ENCODE peak calls at places on chromosomes 1 and 21, in eight cellular contexts. One of them, this sample, is unnamed.
A peak's percentile ranks its signal among the peaks of the same experiment; 100 is the strongest.

GRCh38 chr1:20029178-20029912 is 40.6 kb upstream of the PLA2G5 start:
- DNase-seq in stomach: no peak
- DNase-seq in heart left ventricle: peak; percentile 46
- DNase-seq in CD8-positive, alpha-beta T cell: no peak
- DNase-seq in heart right ventricle: peak; percentile 56
- DNase-seq in fibroblast of lung: no peak
- DNase-seq in A549: no peak
- DNase-seq in PC-9: no peak
- DNase-seq in this sample: no peak

GRCh38 chr1:78911956-78912880 is 94.3 kb downstream of the ADGRL4 start:
- DNase-seq in stomach: no peak
- DNase-seq in heart left ventricle: no peak
- DNase-seq in CD8-positive, alpha-beta T cell: no peak
- DNase-seq in heart right ventricle: no peak
- DNase-seq in fibroblast of lung: peak; percentile 50
- DNase-seq in A549: no peak
- DNase-seq in PC-9: no peak
- DNase-seq in this sample: no peak

GRCh38 chr1:231550448-231550781 is 21.9 kb downstream of the TSNAX start:
- DNase-seq in stomach: no peak
- DNase-seq in heart left ventricle: no peak
- DNase-seq in CD8-positive, alpha-beta T cell: peak; percentile 19
- DNase-seq in heart right ventricle: no peak
- DNase-seq in fibroblast of lung: no peak
- DNase-seq in A549: peak; percentile 57
- DNase-seq in PC-9: no peak
- DNase-seq in this sample: no peak

GRCh38 chr1:11753555-11754208 is 8.3 kb upstream of the C1orf167 start:
- DNase-seq in stomach: no peak
- DNase-seq in heart left ventricle: no peak
- DNase-seq in CD8-positive, alpha-beta T cell: no peak
- DNase-seq in heart right ventricle: no peak
- DNase-seq in fibroblast of lung: no peak
- DNase-seq in A549: no peak
- DNase-seq in PC-9: no peak
- DNase-seq in this sample: no peak

GRCh38 chr21:27759091-27759659 is 792.3 kb upstream of the ADAMTS5 start:
- DNase-seq in stomach: no peak
- DNase-seq in heart left ventricle: peak; percentile 43
- DNase-seq in CD8-positive, alpha-beta T cell: no peak
- DNase-seq in heart right ventricle: peak; percentile 18
- DNase-seq in fibroblast of lung: no peak
- DNase-seq in A549: no peak
- DNase-seq in PC-9: no peak
- DNase-seq in this sample: peak; percentile 63

GRCh38 chr21:32457360-32457840 is 44.9 kb downstream of the EVA1C start:
- DNase-seq in stomach: peak; percentile 72
- DNase-seq in heart left ventricle: peak; percentile 61
- DNase-seq in CD8-positive, alpha-beta T cell: no peak
- DNase-seq in heart right ventricle: peak; percentile 52
- DNase-seq in fibroblast of lung: peak; percentile 43
- DNase-seq in A549: peak; percentile 74
- DNase-seq in PC-9: peak; percentile 50
- DNase-seq in this sample: peak; percentile 65

GRCh38 chr1:77370588-77371306 is 88.9 kb downstream of the AK5 start:
- DNase-seq in stomach: no peak
- DNase-seq in heart left ventricle: no peak
- DNase-seq in CD8-positive, alpha-beta T cell: no peak
- DNase-seq in heart right ventricle: no peak
- DNase-seq in fibroblast of lung: peak; percentile 93
- DNase-seq in A549: no peak
- DNase-seq in PC-9: no peak
- DNase-seq in this sample: no peak

GRCh38 chr1:29802181-29803068 is 566.1 kb downstream of the PTPRU start:
- DNase-seq in stomach: peak; percentile 15
- DNase-seq in heart left ventricle: no peak
- DNase-seq in CD8-positive, alpha-beta T cell: no peak
- DNase-seq in heart right ventricle: no peak
- DNase-seq in fibroblast of lung: no peak
- DNase-seq in A549: no peak
- DNase-seq in PC-9: no peak
- DNase-seq in this sample: no peak

GRCh38 chr1:41341756-41342562 is 19.3 kb upstream of the FOXO6 start:
- DNase-seq in stomach: peak; percentile 67
- DNase-seq in heart left ventricle: peak; percentile 18
- DNase-seq in CD8-positive, alpha-beta T cell: no peak
- DNase-seq in heart right ventricle: no peak
- DNase-seq in fibroblast of lung: no peak
- DNase-seq in A549: no peak
- DNase-seq in PC-9: peak; percentile 85
- DNase-seq in this sample: peak; percentile 35

GRCh38 chr1:64745181-64745985 is 508 bp downstream of the RAVER2 start:
- DNase-seq in stomach: peak; percentile 35
- DNase-seq in heart left ventricle: no peak
- DNase-seq in CD8-positive, alpha-beta T cell: no peak
- DNase-seq in heart right ventricle: peak; percentile 21
- DNase-seq in fibroblast of lung: peak; percentile 59
- DNase-seq in A549: peak; percentile 37
- DNase-seq in PC-9: no peak
- DNase-seq in this sample: peak; percentile 18

GRCh38 chr21:34255073-34255472 is 108.7 kb upstream of the KCNE2 start:
- DNase-seq in stomach: no peak
- DNase-seq in heart left ventricle: no peak
- DNase-seq in CD8-positive, alpha-beta T cell: no peak
- DNase-seq in heart right ventricle: no peak
- DNase-seq in fibroblast of lung: no peak
- DNase-seq in A549: no peak
- DNase-seq in PC-9: no peak
- DNase-seq in this sample: no peak

GRCh38 chr1:20530261-20530660 is 22.1 kb upstream of the FAM43B start:
- DNase-seq in stomach: no peak
- DNase-seq in heart left ventricle: no peak
- DNase-seq in CD8-positive, alpha-beta T cell: no peak
- DNase-seq in heart right ventricle: no peak
- DNase-seq in fibroblast of lung: no peak
- DNase-seq in A549: no peak
- DNase-seq in PC-9: no peak
- DNase-seq in this sample: no peak

GRCh38 chr1:20678599-20678998 is 17.4 kb upstream of the DDOST start:
- DNase-seq in stomach: no peak
- DNase-seq in heart left ventricle: no peak
- DNase-seq in CD8-positive, alpha-beta T cell: no peak
- DNase-seq in heart right ventricle: no peak
- DNase-seq in fibroblast of lung: no peak
- DNase-seq in A549: no peak
- DNase-seq in PC-9: no peak
- DNase-seq in this sample: no peak

GRCh38 chr1:97137862-97138514 is 416.4 kb downstream of the PTBP2 start:
- DNase-seq in stomach: no peak
- DNase-seq in heart left ventricle: peak; percentile 29
- DNase-seq in CD8-positive, alpha-beta T cell: no peak
- DNase-seq in heart right ventricle: peak; percentile 63
- DNase-seq in fibroblast of lung: peak; percentile 84
- DNase-seq in A549: peak; percentile 66
- DNase-seq in PC-9: no peak
- DNase-seq in this sample: no peak

GRCh38 chr1:36231191-36231590 is 6.9 kb downstream of the THRAP3 start:
- DNase-seq in stomach: no peak
- DNase-seq in heart left ventricle: no peak
- DNase-seq in CD8-positive, alpha-beta T cell: no peak
- DNase-seq in heart right ventricle: no peak
- DNase-seq in fibroblast of lung: no peak
- DNase-seq in A549: no peak
- DNase-seq in PC-9: no peak
- DNase-seq in this sample: no peak

GRCh38 chr21:33762798-33763572 is 120.7 kb downstream of the ITSN1 start:
- DNase-seq in stomach: no peak
- DNase-seq in heart left ventricle: no peak
- DNase-seq in CD8-positive, alpha-beta T cell: no peak
- DNase-seq in heart right ventricle: no peak
- DNase-seq in fibroblast of lung: no peak
- DNase-seq in A549: no peak
- DNase-seq in PC-9: peak; percentile 81
- DNase-seq in this sample: no peak

GRCh38 chr1:74652711-74653131 is 20.9 kb downstream of the ERICH3 start:
- DNase-seq in stomach: no peak
- DNase-seq in heart left ventricle: no peak
- DNase-seq in CD8-positive, alpha-beta T cell: no peak
- DNase-seq in heart right ventricle: no peak
- DNase-seq in fibroblast of lung: peak; percentile 0
- DNase-seq in A549: no peak
- DNase-seq in PC-9: peak; percentile 98
- DNase-seq in this sample: no peak

GRCh38 chr21:32461503-32461902 is 49.0 kb downstream of the EVA1C start:
- DNase-seq in stomach: no peak
- DNase-seq in heart left ventricle: no peak
- DNase-seq in CD8-positive, alpha-beta T cell: no peak
- DNase-seq in heart right ventricle: no peak
- DNase-seq in fibroblast of lung: no peak
- DNase-seq in A549: no peak
- DNase-seq in PC-9: no peak
- DNase-seq in this sample: no peak

GRCh38 chr1:47104816-47105215 is 32.4 kb upstream of the CYP4A22 start:
- DNase-seq in stomach: no peak
- DNase-seq in heart left ventricle: no peak
- DNase-seq in CD8-positive, alpha-beta T cell: no peak
- DNase-seq in heart right ventricle: no peak
- DNase-seq in fibroblast of lung: no peak
- DNase-seq in A549: no peak
- DNase-seq in PC-9: no peak
- DNase-seq in this sample: no peak

DNA sequence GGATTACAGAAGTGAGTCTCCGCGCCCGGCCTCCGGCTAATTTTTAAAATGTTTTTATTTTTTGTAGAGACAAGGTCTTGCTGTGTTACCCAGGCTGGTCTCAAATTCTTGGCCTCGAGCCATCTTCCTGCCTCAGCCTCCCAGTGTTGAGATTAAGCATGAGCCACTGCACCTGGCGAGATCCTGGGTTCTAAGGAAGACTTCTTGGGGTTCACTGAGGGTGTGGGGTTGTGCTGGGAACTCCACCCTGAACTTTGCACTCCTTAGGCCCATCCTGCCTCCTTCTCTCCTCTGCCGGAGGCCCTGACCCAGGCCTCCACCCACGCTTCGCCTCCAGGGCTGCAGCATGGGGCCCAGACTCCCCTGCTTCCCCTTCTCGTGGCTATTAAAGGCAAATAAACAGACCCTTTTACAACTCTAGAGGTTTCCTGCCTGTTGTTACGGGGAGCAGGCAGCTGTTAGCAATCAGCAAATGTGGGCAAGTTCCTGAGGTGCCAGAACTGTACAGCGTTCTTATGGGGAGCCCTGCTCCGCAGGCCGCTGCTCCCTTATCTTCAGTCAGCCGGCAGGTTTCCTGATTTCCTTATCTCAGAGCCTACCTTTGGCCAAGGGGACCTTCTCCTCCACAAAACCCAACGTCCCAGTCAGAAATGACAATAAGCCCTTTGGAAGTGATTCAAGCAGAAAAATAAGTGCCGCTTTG is 41.0 kb upstream of the LIN9 start:
- DNase-seq in stomach: peak; percentile 50
- DNase-seq in heart left ventricle: no peak
- DNase-seq in CD8-positive, alpha-beta T cell: no peak
- DNase-seq in heart right ventricle: no peak
- DNase-seq in fibroblast of lung: no peak
- DNase-seq in A549: no peak
- DNase-seq in PC-9: no peak
- DNase-seq in this sample: no peak
- H3K4me1 ChIP-seq in stomach: peaks cover 27% of the 10 kb centered on the region
- H3K4me1 ChIP-seq in heart left ventricle: peaks cover 3% of the 10 kb centered on the region
- H3K4me1 ChIP-seq in CD8-positive, alpha-beta T cell: no peaks in the 10 kb centered on the region
- H3K4me1 ChIP-seq in heart right ventricle: peaks cover 24% of the 10 kb centered on the region
- H3K4me1 ChIP-seq in fibroblast of lung: no peaks in the 10 kb centered on the region
- H3K4me1 ChIP-seq in A549: no peaks in the 10 kb centered on the region
- H3K4me1 ChIP-seq in PC-9: no peaks in the 10 kb centered on the region
- H3K4me1 ChIP-seq in this sample: no peaks in the 10 kb centered on the region

GRCh38 chr1:113488576-113489177 is 98.4 kb downstream of the MAGI3 start:
- DNase-seq in stomach: no peak
- DNase-seq in heart left ventricle: peak; percentile 24
- DNase-seq in CD8-positive, alpha-beta T cell: no peak
- DNase-seq in heart right ventricle: no peak
- DNase-seq in fibroblast of lung: no peak
- DNase-seq in A549: no peak
- DNase-seq in PC-9: no peak
- DNase-seq in this sample: no peak
- TF ChIP-seq CTCF in stomach: no peak
- TF ChIP-seq CTCF in heart left ventricle: no peak
- TF ChIP-seq CTCF in CD8-positive, alpha-beta T cell: no peak
- TF ChIP-seq CTCF in heart right ventricle: no peak
- TF ChIP-seq CTCF in fibroblast of lung: no peak
- TF ChIP-seq CTCF in A549: no peak
- TF ChIP-seq CTCF in PC-9: no peak
- TF ChIP-seq CTCF in this sample: peak; percentile 25

GRCh38 chr1:9688599-9688998 is 37.1 kb downstream of the PIK3CD start:
- DNase-seq in stomach: no peak
- DNase-seq in heart left ventricle: no peak
- DNase-seq in CD8-positive, alpha-beta T cell: no peak
- DNase-seq in heart right ventricle: no peak
- DNase-seq in fibroblast of lung: no peak
- DNase-seq in A549: no peak
- DNase-seq in PC-9: no peak
- DNase-seq in this sample: no peak
- H3K4me1 ChIP-seq in stomach: peaks cover 40% of the 10 kb centered on the region
- H3K4me1 ChIP-seq in heart left ventricle: peaks cover 24% of the 10 kb centered on the region
- H3K4me1 ChIP-seq in CD8-positive, alpha-beta T cell: peaks cover 76% of the 10 kb centered on the region
- H3K4me1 ChIP-seq in heart right ventricle: peaks cover 40% of the 10 kb centered on the region
- H3K4me1 ChIP-seq in fibroblast of lung: peaks cover 12% of the 10 kb centered on the region
- H3K4me1 ChIP-seq in A549: peaks cover 23% of the 10 kb centered on the region
- H3K4me1 ChIP-seq in PC-9: peaks cover 15% of the 10 kb centered on the region
- H3K4me1 ChIP-seq in this sample: no peaks in the 10 kb centered on the region

GRCh38 chr1:214317734-214318133 is 36.8 kb downstream of the SMYD2 start:
- DNase-seq in stomach: no peak
- DNase-seq in heart left ventricle: no peak
- DNase-seq in CD8-positive, alpha-beta T cell: no peak
- DNase-seq in heart right ventricle: no peak
- DNase-seq in fibroblast of lung: no peak
- DNase-seq in A549: no peak
- DNase-seq in PC-9: no peak
- DNase-seq in this sample: no peak

GRCh38 chr1:214318356-214318755 is 37.4 kb downstream of the SMYD2 start:
- DNase-seq in stomach: no peak
- DNase-seq in heart left ventricle: no peak
- DNase-seq in CD8-positive, alpha-beta T cell: no peak
- DNase-seq in heart right ventricle: no peak
- DNase-seq in fibroblast of lung: no peak
- DNase-seq in A549: no peak
- DNase-seq in PC-9: no peak
- DNase-seq in this sample: no peak

GRCh38 chr1:214321686-214322453 is 40.9 kb downstream of the SMYD2 start:
- DNase-seq in stomach: no peak
- DNase-seq in heart left ventricle: no peak
- DNase-seq in CD8-positive, alpha-beta T cell: no peak
- DNase-seq in heart right ventricle: no peak
- DNase-seq in fibroblast of lung: no peak
- DNase-seq in A549: no peak
- DNase-seq in PC-9: no peak
- DNase-seq in this sample: no peak

GRCh38 chr1:214318956-214319355 is 38.0 kb downstream of the SMYD2 start:
- DNase-seq in stomach: no peak
- DNase-seq in heart left ventricle: no peak
- DNase-seq in CD8-positive, alpha-beta T cell: no peak
- DNase-seq in heart right ventricle: no peak
- DNase-seq in fibroblast of lung: no peak
- DNase-seq in A549: no peak
- DNase-seq in PC-9: no peak
- DNase-seq in this sample: no peak

GRCh38 chr1:214319930-214320329 is 39.0 kb downstream of the SMYD2 start:
- DNase-seq in stomach: no peak
- DNase-seq in heart left ventricle: no peak
- DNase-seq in CD8-positive, alpha-beta T cell: no peak
- DNase-seq in heart right ventricle: no peak
- DNase-seq in fibroblast of lung: no peak
- DNase-seq in A549: no peak
- DNase-seq in PC-9: no peak
- DNase-seq in this sample: no peak
- TF ChIP-seq CTCF in stomach: no peak
- TF ChIP-seq CTCF in heart left ventricle: no peak
- TF ChIP-seq CTCF in CD8-positive, alpha-beta T cell: no peak
- TF ChIP-seq CTCF in heart right ventricle: no peak
- TF ChIP-seq CTCF in fibroblast of lung: peak; percentile 20
- TF ChIP-seq CTCF in A549: peak; percentile 20
- TF ChIP-seq CTCF in PC-9: peak; percentile 47
- TF ChIP-seq CTCF in this sample: peak; percentile 14